ENCODE peak calls at places on chromosome 10, in six cellular contexts. E is psoas muscle, X is lower lobe of right lung, K is gastrocnemius medialis, R is cardiac muscle cell, H is pancreas. Q is an unnamed sample.

GRCh38 chr10:113890769-113891168 is 36.3 kb downstream of the NHLRC2 start:
- DNase-seq in E (no peak), X (no peak), K (no peak), R (no peak), H (no peak), Q (no peak)

GRCh38 chr10:24344279-24344678 is 135.3 kb downstream of the KIAA1217 start:
- DNase-seq in E (no peak), X (no peak), K (no peak), R (no peak), H (no peak), Q (no peak)

GRCh38 chr10:80701706-80702105 is 164.0 kb downstream of the SH2D4B start:
- DNase-seq in E (no peak), X (no peak), K (no peak), R (no peak), H (no peak), Q (no peak)

GRCh38 chr10:70619271-70620019 is 16.9 kb upstream of the PRF1 start:
- DNase-seq in E (no peak), X (no peak), K (no peak), R (no peak), H (no peak), Q (no peak)

GRCh38 chr10:52479567-52479966 is 165.5 kb downstream of the DKK1 start:
- DNase-seq in E (no peak), X (no peak), K (no peak), R (peak), H (no peak), Q (no peak)

GRCh38 chr10:14056545-14057332 is 274.0 kb downstream of the FRMD4A start:
- DNase-seq in E (no peak), X (no peak), K (no peak), R (no peak), H (no peak), Q (no peak)

GRCh38 chr10:94183666-94184264 is 179.0 kb downstream of the NOC3L start:
- DNase-seq in E (no peak), X (no peak), K (no peak), R (no peak), H (no peak), Q (peak)

GRCh38 chr10:46250898-46251856 is 35.6 kb upstream of the ANTXRL start:
- DNase-seq in E (no peak), X (no peak), K (no peak), R (no peak), H (no peak), Q (no peak)

GRCh38 chr10:116968331-116968730 is 36.7 kb downstream of the SHTN1 start:
- DNase-seq in E (no peak), X (no peak), K (no peak), R (no peak), H (no peak), Q (no peak)

GRCh38 chr10:116126239-116126638 is 146.8 kb downstream of the GFRA1 start:
- DNase-seq in E (no peak), X (no peak), K (no peak), R (no peak), H (no peak), Q (no peak)

GRCh38 chr10:47031953-47032465 is 120.8 kb downstream of the PTPN20 start:
- DNase-seq in E (peak), X (no peak), K (peak), R (no peak), H (no peak), Q (no peak)

DNA sequence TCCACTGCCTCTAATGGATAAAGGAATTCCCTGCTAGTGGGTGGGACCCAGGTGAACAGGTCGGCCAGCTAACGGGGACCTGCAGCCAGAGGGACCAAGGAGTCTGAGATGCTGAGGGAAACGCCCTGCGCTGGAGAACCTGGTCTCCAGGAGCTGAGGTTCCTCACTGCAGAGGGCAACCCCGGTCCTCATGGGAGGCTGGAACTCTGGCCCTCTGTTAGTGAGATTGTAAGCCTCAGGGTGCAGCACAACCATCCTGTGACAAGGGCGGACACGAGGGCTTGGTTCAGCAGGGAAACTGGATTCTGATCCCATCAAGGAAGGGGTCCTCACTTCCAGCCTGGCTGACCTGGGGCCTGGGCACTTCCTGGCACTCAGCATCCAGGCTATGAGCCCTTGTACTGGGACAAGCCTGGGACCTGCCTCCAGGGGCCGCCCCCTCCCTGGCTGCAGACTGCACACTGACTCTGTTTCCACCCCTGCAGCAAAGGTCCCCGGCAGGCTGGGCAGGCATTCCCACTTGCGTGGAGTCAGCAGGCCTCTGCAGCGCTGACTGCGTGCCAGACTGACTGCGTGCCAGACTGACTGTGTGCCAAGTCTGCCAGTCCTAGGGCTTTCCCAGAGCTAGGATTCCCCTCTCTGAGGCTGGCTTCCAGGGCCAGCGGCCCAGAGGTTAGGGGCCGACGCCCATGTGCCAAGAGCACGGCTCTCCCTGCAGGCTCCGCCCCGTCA is 143.2 kb downstream of the MAPK8 start:
- DNase-seq in E (no peak), X (no peak), K (peak), R (no peak), H (peak), Q (no peak)
- H3K4me3 ChIP-seq in E (peak), X (no peak), K (peak), R (no peak), H (no peak), Q (no peak)

GRCh38 chr10:132685121-132685891 is 100.6 kb downstream of the NKX6-2 start:
- DNase-seq in E (no peak), X (peak), K (peak), R (no peak), H (peak), Q (no peak)
- TF ChIP-seq CTCF in E (no peak), X (no peak), K (no peak), R (no peak), H (no peak), Q (no peak)

GRCh38 chr10:2891770-2892124 is 175.6 kb upstream of the PFKP start:
- DNase-seq in E (no peak), X (no peak), K (no peak), R (no peak), H (no peak), Q (no peak)
- H3K4me3 ChIP-seq in E (no peak), X (no peak), K (no peak), R (no peak), H (no peak), Q (no peak)

GRCh38 chr10:49594594-49594993 is 15.5 kb upstream of the SLC18A3 start:
- DNase-seq in E (no peak), X (no peak), K (no peak), R (peak), H (no peak), Q (peak)
- TF ChIP-seq CTCF in E (peak), X (peak), K (no peak), R (peak), H (peak), Q (peak)

DNA sequence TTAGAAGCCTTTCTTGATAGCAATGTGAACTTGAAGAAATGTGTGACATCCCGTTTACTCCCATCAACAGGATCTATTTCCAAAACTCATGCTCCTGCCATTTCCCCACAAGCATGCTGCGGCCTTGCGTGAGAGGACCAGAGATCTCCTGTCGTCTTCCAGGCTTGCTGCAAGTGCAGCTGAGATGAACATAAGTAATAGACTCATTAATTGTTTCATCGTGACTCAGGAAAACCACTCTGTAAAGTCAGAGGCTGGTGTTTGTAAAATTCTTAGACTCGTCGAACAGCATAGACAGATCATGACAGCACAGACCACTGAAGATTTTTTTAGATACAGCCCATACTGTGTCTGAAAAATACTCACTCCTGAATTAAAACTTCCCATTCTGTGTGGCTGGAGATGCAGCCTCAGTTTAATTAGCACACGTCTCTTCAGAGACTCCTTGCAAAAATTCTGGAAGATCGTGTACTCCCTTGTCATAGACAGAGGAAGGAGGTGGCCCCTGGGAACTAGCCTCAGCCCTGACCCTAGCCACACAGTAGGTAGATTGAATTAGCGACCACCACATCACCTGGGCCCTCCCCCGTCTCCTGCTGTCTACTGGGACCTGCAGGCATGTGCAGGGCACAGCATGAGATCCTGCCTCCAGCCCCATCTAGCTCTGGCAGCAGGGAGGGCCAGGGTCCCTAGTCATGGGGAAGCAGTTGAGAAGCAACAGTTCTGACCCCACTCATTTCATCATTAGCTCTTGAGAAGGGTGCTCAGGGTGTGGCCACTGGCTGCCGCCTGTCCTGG is 226.0 kb downstream of the CELF2 start:
- DNase-seq in E (no peak), X (no peak), K (no peak), R (no peak), H (no peak), Q (peak)
- H3K4me3 ChIP-seq in E (no peak), X (no peak), K (no peak), R (no peak), H (no peak), Q (peak)

GRCh38 chr10:78258303-78259030 is 224.8 kb downstream of the RPS24 start:
- DNase-seq in E (no peak), X (peak), K (no peak), R (no peak), H (no peak), Q (no peak)

GRCh38 chr10:78260675-78261074 is 227.0 kb downstream of the RPS24 start:
- DNase-seq in E (no peak), X (no peak), K (no peak), R (no peak), H (no peak), Q (no peak)

GRCh38 chr10:78259394-78259793 is 225.7 kb downstream of the RPS24 start:
- DNase-seq in E (no peak), X (peak), K (peak), R (no peak), H (no peak), Q (no peak)

GRCh38 chr10:78261291-78261690 is 227.6 kb downstream of the RPS24 start:
- DNase-seq in E (no peak), X (no peak), K (no peak), R (no peak), H (no peak), Q (no peak)

GRCh38 chr10:78260141-78260540 is 226.5 kb downstream of the RPS24 start:
- DNase-seq in E (no peak), X (no peak), K (no peak), R (peak), H (no peak), Q (no peak)
- TF ChIP-seq CTCF in E (no peak), X (no peak), K (no peak), R (peak), H (no peak), Q (no peak)

GRCh38 chr10:104273899-104274575 is 5.1 kb downstream of the GSTO2 start:
- DNase-seq in E (no peak), X (no peak), K (no peak), R (no peak), H (no peak), Q (no peak)
- H3K4me3 ChIP-seq in E (no peak), X (no peak), K (no peak), R (no peak), H (no peak), Q (no peak)

DNA sequence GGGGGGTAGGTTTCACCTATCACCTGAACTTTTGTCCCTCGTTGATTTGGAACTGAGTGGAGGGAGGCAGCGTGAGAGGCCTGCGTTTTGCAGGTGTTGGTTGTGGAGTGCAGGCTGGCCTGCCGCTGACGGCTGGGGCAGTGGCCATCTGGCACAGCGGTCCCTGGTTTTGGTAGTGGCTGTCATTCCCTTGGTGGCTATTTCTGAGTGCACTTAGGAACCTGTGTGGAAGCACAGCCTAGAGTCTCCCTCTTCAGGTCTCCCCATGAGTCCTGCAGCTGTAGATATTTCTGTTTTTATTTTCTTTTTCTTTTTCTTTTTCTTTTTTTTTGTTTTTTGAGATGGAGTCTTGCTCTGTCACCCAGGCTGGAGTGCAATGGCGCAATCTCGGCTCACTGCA is 129.2 kb downstream of the CUL2 start:
- DNase-seq in E (no peak), X (no peak), K (peak), R (peak), H (no peak), Q (no peak)
- TF ChIP-seq CTCF in E (peak), X (no peak), K (no peak), R (peak), H (no peak), Q (no peak)

DNA sequence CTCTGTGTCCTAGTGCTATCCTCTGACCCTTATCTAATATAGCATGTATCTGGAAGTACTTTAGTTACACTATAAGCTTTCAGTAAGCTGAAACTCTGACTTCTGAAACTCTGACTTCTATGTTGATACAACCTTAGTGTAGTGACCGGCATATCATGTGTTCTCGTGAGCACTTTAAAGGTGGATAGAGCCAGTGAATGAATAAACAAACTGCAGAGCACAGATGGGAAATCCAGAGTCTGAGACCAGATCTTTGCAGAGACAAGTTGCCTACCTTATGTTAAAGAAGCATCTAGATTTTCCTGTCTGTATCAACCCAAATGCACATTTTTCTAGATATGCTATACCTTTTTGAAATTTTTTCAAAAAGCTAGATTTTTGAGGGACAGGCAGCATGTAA is 3.5 kb downstream of the ACTA2 start:
- DNase-seq in E (no peak), X (no peak), K (no peak), R (no peak), H (no peak), Q (no peak)
- H3K4me3 ChIP-seq in E (peak), X (peak), K (peak), R (no peak), H (no peak), Q (no peak)